ENCODE peak calls at places on chromosomes 5 and 9, in six cellular contexts. One of them, this sample, is unnamed.

GRCh38 chr5:179765400-179765799 is 28.4 kb upstream of the LTC4S start:
- DNase-seq in mesendoderm: peak; percentile 44
- DNase-seq in IMR-90: peak; percentile 85
- DNase-seq in neuronal stem cell: no peak
- DNase-seq in H1: no peak
- DNase-seq in mesenchymal stem cell: peak; percentile 97
- DNase-seq in this sample: no peak

GRCh38 chr9:77162366-77162765 is 15.0 kb upstream of the VPS13A start:
- DNase-seq in mesendoderm: no peak
- DNase-seq in IMR-90: no peak
- DNase-seq in neuronal stem cell: no peak
- DNase-seq in H1: no peak
- DNase-seq in mesenchymal stem cell: no peak
- DNase-seq in this sample: no peak

GRCh38 chr9:82498918-82499317 is 510.3 kb downstream of the SPATA31D1 start:
- DNase-seq in mesendoderm: no peak
- DNase-seq in IMR-90: no peak
- DNase-seq in neuronal stem cell: no peak
- DNase-seq in H1: no peak
- DNase-seq in mesenchymal stem cell: no peak
- DNase-seq in this sample: no peak

GRCh38 chr5:127876384-127876783 is 173.2 kb downstream of the CCDC192 start:
- DNase-seq in mesendoderm: no peak
- DNase-seq in IMR-90: no peak
- DNase-seq in neuronal stem cell: no peak
- DNase-seq in H1: no peak
- DNase-seq in mesenchymal stem cell: no peak
- DNase-seq in this sample: no peak

GRCh38 chr5:145834554-145834916 is 607 bp downstream of the PRELID2 start:
- DNase-seq in mesendoderm: no peak
- DNase-seq in IMR-90: no peak
- DNase-seq in neuronal stem cell: no peak
- DNase-seq in H1: no peak
- DNase-seq in mesenchymal stem cell: no peak
- DNase-seq in this sample: no peak

GRCh38 chr9:83011611-83012010 is 51.3 kb downstream of the RASEF start:
- DNase-seq in mesendoderm: no peak
- DNase-seq in IMR-90: peak; percentile 72
- DNase-seq in neuronal stem cell: no peak
- DNase-seq in H1: no peak
- DNase-seq in mesenchymal stem cell: no peak
- DNase-seq in this sample: no peak

GRCh38 chr9:92734931-92735906 is 29.4 kb downstream of the BICD2 start:
- DNase-seq in mesendoderm: no peak
- DNase-seq in IMR-90: no peak
- DNase-seq in neuronal stem cell: no peak
- DNase-seq in H1: no peak
- DNase-seq in mesenchymal stem cell: no peak
- DNase-seq in this sample: peak; percentile 23

GRCh38 chr9:18819418-18819817 is 213.6 kb downstream of the SAXO1 start:
- DNase-seq in mesendoderm: no peak
- DNase-seq in IMR-90: no peak
- DNase-seq in neuronal stem cell: no peak
- DNase-seq in H1: no peak
- DNase-seq in mesenchymal stem cell: no peak
- DNase-seq in this sample: no peak

GRCh38 chr5:61332369-61332745 is 299 bp downstream of the ZSWIM6 start:
- DNase-seq in mesendoderm: peak; percentile 43
- DNase-seq in IMR-90: no peak
- DNase-seq in neuronal stem cell: peak; percentile 40
- DNase-seq in H1: no peak
- DNase-seq in mesenchymal stem cell: peak; percentile 28
- DNase-seq in this sample: no peak

GRCh38 chr9:72661401-72662135 is 140.2 kb downstream of the TMC1 start:
- DNase-seq in mesendoderm: no peak
- DNase-seq in IMR-90: peak; percentile 64
- DNase-seq in neuronal stem cell: no peak
- DNase-seq in H1: no peak
- DNase-seq in mesenchymal stem cell: no peak
- DNase-seq in this sample: no peak

GRCh38 chr5:58241383-58241782 is 218.5 kb downstream of the PLK2 start:
- DNase-seq in mesendoderm: no peak
- DNase-seq in IMR-90: peak; percentile 20
- DNase-seq in neuronal stem cell: no peak
- DNase-seq in H1: no peak
- DNase-seq in mesenchymal stem cell: no peak
- DNase-seq in this sample: no peak

GRCh38 chr9:76658510-76659231 is 105.6 kb upstream of the PCA3 start:
- DNase-seq in mesendoderm: peak; percentile 79
- DNase-seq in IMR-90: peak; percentile 76
- DNase-seq in neuronal stem cell: no peak
- DNase-seq in H1: no peak
- DNase-seq in mesenchymal stem cell: peak; percentile 78
- DNase-seq in this sample: no peak

GRCh38 chr5:131423056-131423455 is 159.2 kb downstream of the CDC42SE2 start:
- DNase-seq in mesendoderm: peak; percentile 35
- DNase-seq in IMR-90: peak; percentile 27
- DNase-seq in neuronal stem cell: no peak
- DNase-seq in H1: no peak
- DNase-seq in mesenchymal stem cell: peak; percentile 28
- DNase-seq in this sample: no peak

GRCh38 chr9:122338989-122339388 is 31.8 kb upstream of the PTGS1 start:
- DNase-seq in mesendoderm: no peak
- DNase-seq in IMR-90: no peak
- DNase-seq in neuronal stem cell: no peak
- DNase-seq in H1: no peak
- DNase-seq in mesenchymal stem cell: no peak
- DNase-seq in this sample: no peak

GRCh38 chr9:133708770-133709611 is 29.2 kb downstream of the SARDH start:
- DNase-seq in mesendoderm: no peak
- DNase-seq in IMR-90: no peak
- DNase-seq in neuronal stem cell: no peak
- DNase-seq in H1: no peak
- DNase-seq in mesenchymal stem cell: no peak
- DNase-seq in this sample: no peak

GRCh38 chr9:89696780-89697179 is 92.0 kb downstream of the GADD45G start:
- DNase-seq in mesendoderm: no peak
- DNase-seq in IMR-90: no peak
- DNase-seq in neuronal stem cell: no peak
- DNase-seq in H1: no peak
- DNase-seq in mesenchymal stem cell: no peak
- DNase-seq in this sample: no peak

GRCh38 chr9:120755827-120756434 is 37.3 kb downstream of the FBXW2 start:
- DNase-seq in mesendoderm: peak; percentile 57
- DNase-seq in IMR-90: peak; percentile 34
- DNase-seq in neuronal stem cell: peak; percentile 71
- DNase-seq in H1: peak; percentile 13
- DNase-seq in mesenchymal stem cell: peak; percentile 60
- DNase-seq in this sample: peak; percentile 50

GRCh38 chr5:124881333-124881732 is 134.9 kb upstream of the ZNF608 start:
- DNase-seq in mesendoderm: no peak
- DNase-seq in IMR-90: no peak
- DNase-seq in neuronal stem cell: no peak
- DNase-seq in H1: no peak
- DNase-seq in mesenchymal stem cell: no peak
- DNase-seq in this sample: no peak

GRCh38 chr9:105994970-105995369 is 300.6 kb downstream of the TMEM38B start:
- DNase-seq in mesendoderm: peak; percentile 64
- DNase-seq in IMR-90: no peak
- DNase-seq in neuronal stem cell: no peak
- DNase-seq in H1: no peak
- DNase-seq in mesenchymal stem cell: peak; percentile 26
- DNase-seq in this sample: no peak

GRCh38 chr5:74851026-74851425 is 15.2 kb downstream of the FAM169A start:
- DNase-seq in mesendoderm: no peak
- DNase-seq in IMR-90: no peak
- DNase-seq in neuronal stem cell: no peak
- DNase-seq in H1: no peak
- DNase-seq in mesenchymal stem cell: no peak
- DNase-seq in this sample: no peak

GRCh38 chr9:79377315-79377855 is 194.4 kb upstream of the TLE4 start:
- DNase-seq in mesendoderm: no peak
- DNase-seq in IMR-90: peak; percentile 54
- DNase-seq in neuronal stem cell: no peak
- DNase-seq in H1: no peak
- DNase-seq in mesenchymal stem cell: peak; percentile 11
- DNase-seq in this sample: no peak

GRCh38 chr5:176849611-176850227 is 39.4 kb downstream of the UNC5A start:
- DNase-seq in mesendoderm: no peak
- DNase-seq in IMR-90: no peak
- DNase-seq in neuronal stem cell: no peak
- DNase-seq in H1: no peak
- DNase-seq in mesenchymal stem cell: no peak
- DNase-seq in this sample: no peak

GRCh38 chr5:1144089-1144488 is 32.2 kb upstream of the SLC12A7 start:
- DNase-seq in mesendoderm: no peak
- DNase-seq in IMR-90: no peak
- DNase-seq in neuronal stem cell: no peak
- DNase-seq in H1: no peak
- DNase-seq in mesenchymal stem cell: no peak
- DNase-seq in this sample: no peak

GRCh38 chr5:56910123-56910951 is 941 bp downstream of the SETD9 start:
- DNase-seq in mesendoderm: peak; percentile 60
- DNase-seq in IMR-90: no peak
- DNase-seq in neuronal stem cell: no peak
- DNase-seq in H1: no peak
- DNase-seq in mesenchymal stem cell: no peak
- DNase-seq in this sample: no peak

GRCh38 chr5:56909294-56910122 is at the start of gene SETD9:
- DNase-seq in mesendoderm: peak; percentile 98
- DNase-seq in IMR-90: peak; percentile 96
- DNase-seq in neuronal stem cell: peak; percentile 97
- DNase-seq in H1: peak; percentile 95
- DNase-seq in mesenchymal stem cell: peak; percentile 97
- DNase-seq in this sample: peak; percentile 99

GRCh38 chr5:56914678-56915077 is 5.3 kb downstream of the SETD9 start:
- DNase-seq in mesendoderm: no peak
- DNase-seq in IMR-90: no peak
- DNase-seq in neuronal stem cell: no peak
- DNase-seq in H1: no peak
- DNase-seq in mesenchymal stem cell: no peak
- DNase-seq in this sample: no peak

GRCh38 chr5:56913766-56914165 is 4.4 kb downstream of the SETD9 start:
- DNase-seq in mesendoderm: no peak
- DNase-seq in IMR-90: no peak
- DNase-seq in neuronal stem cell: no peak
- DNase-seq in H1: no peak
- DNase-seq in mesenchymal stem cell: no peak
- DNase-seq in this sample: no peak

DNA sequence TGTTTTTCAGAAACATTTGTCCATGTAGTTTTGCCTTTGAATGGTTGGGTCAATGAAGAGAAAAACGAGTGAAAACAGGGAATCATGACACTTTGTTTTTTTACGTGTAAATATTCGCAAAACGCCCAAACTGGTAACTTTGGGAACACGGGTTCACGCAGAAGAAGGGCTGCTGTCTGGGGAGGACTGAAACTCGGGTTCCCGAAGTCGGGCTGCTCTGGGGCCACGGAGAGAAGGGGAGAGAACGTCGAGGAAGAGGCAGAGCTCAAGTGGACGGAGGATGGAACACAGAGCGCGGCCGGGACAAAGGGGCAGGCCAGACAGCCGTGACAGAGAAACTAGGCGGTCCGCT is 478 bp upstream of the SETD9 start:
- DNase-seq in mesendoderm: no peak
- DNase-seq in IMR-90: no peak
- DNase-seq in neuronal stem cell: peak; percentile 14
- DNase-seq in H1: peak; percentile 7
- DNase-seq in mesenchymal stem cell: no peak
- DNase-seq in this sample: no peak
- H2BK5ac ChIP-seq in mesendoderm: no peak overlapping the region
- H2BK5ac ChIP-seq in IMR-90: peak overlapping the region; percentile 53
- H2BK5ac ChIP-seq in neuronal stem cell: peak overlapping the region; percentile 93
- H2BK5ac ChIP-seq in H1: peak overlapping the region; percentile 96
- H2BK5ac ChIP-seq in mesenchymal stem cell: peak overlapping the region; percentile 15
- H2BK5ac ChIP-seq in this sample: peak overlapping the region; percentile 47

GRCh38 chr5:150352531-150353394 is 4.7 kb upstream of the TCOF1 start:
- DNase-seq in mesendoderm: no peak
- DNase-seq in IMR-90: peak; percentile 30
- DNase-seq in neuronal stem cell: no peak
- DNase-seq in H1: peak; percentile 17
- DNase-seq in mesenchymal stem cell: no peak
- DNase-seq in this sample: no peak
- H2BK15ac ChIP-seq in mesendoderm: no peak overlapping the region
- H2BK15ac ChIP-seq in IMR-90: no peak overlapping the region
- H2BK15ac ChIP-seq in neuronal stem cell: no peak overlapping the region
- H2BK15ac ChIP-seq in H1: no peak overlapping the region
- H2BK15ac ChIP-seq in mesenchymal stem cell: no peak overlapping the region
- H2BK15ac ChIP-seq in this sample: no peak overlapping the region

GRCh38 chr5:172283020-172283861 is at the start of gene UBTD2:
- DNase-seq in mesendoderm: peak; percentile 86
- DNase-seq in IMR-90: peak; percentile 70
- DNase-seq in neuronal stem cell: peak; percentile 75
- DNase-seq in H1: no peak
- DNase-seq in mesenchymal stem cell: peak; percentile 86
- DNase-seq in this sample: peak; percentile 82

GRCh38 chr5:172285226-172286143 is 1.9 kb upstream of the UBTD2 start:
- DNase-seq in mesendoderm: peak; percentile 60
- DNase-seq in IMR-90: no peak
- DNase-seq in neuronal stem cell: no peak
- DNase-seq in H1: no peak
- DNase-seq in mesenchymal stem cell: no peak
- DNase-seq in this sample: no peak

GRCh38 chr5:172284275-172284971 is 859 bp upstream of the UBTD2 start:
- DNase-seq in mesendoderm: peak; percentile 65
- DNase-seq in IMR-90: no peak
- DNase-seq in neuronal stem cell: no peak
- DNase-seq in H1: no peak
- DNase-seq in mesenchymal stem cell: no peak
- DNase-seq in this sample: no peak

GRCh38 chr5:172282277-172283019 is 1.1 kb downstream of the UBTD2 start:
- DNase-seq in mesendoderm: no peak
- DNase-seq in IMR-90: peak; percentile 33
- DNase-seq in neuronal stem cell: no peak
- DNase-seq in H1: no peak
- DNase-seq in mesenchymal stem cell: no peak
- DNase-seq in this sample: no peak

DNA sequence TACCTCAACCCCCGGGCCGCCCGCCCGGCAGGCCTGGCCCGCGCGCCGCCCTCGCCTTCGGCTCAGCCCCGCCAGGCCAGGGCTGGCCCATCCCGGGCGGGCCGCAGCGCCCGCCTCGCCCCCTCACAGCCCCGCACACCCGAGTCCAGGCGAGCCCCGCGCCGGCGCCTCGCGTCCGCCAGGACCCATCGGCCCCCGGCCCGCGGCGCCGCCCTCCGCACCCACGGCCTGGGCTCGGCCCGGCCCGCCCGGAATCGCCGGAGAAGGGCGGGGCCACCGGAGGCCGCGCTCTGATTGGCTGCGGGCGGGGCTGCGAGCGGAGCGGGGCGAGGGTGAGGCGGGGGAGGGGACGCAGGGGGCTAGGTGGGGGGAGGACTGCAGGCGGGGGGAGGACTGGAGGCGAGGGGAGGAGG is 304 bp upstream of the UBTD2 start:
- DNase-seq in mesendoderm: peak; percentile 92
- DNase-seq in IMR-90: peak; percentile 74
- DNase-seq in neuronal stem cell: peak; percentile 82
- DNase-seq in H1: no peak
- DNase-seq in mesenchymal stem cell: peak; percentile 82
- DNase-seq in this sample: peak; percentile 87
- H2BK5ac ChIP-seq in mesendoderm: peak overlapping the region; percentile 73
- H2BK5ac ChIP-seq in IMR-90: peak overlapping the region; percentile 96
- H2BK5ac ChIP-seq in neuronal stem cell: peak overlapping the region; percentile 96
- H2BK5ac ChIP-seq in H1: peak overlapping the region; percentile 90
- H2BK5ac ChIP-seq in mesenchymal stem cell: peak overlapping the region; percentile 86
- H2BK5ac ChIP-seq in this sample: no peak overlapping the region

GRCh38 chr5:110275878-110276277 is 450.6 kb downstream of the TMEM232 start:
- DNase-seq in mesendoderm: no peak
- DNase-seq in IMR-90: no peak
- DNase-seq in neuronal stem cell: no peak
- DNase-seq in H1: no peak
- DNase-seq in mesenchymal stem cell: no peak
- DNase-seq in this sample: no peak
- H2BK15ac ChIP-seq in mesendoderm: no peak overlapping the region
- H2BK15ac ChIP-seq in IMR-90: no peak overlapping the region
- H2BK15ac ChIP-seq in neuronal stem cell: no peak overlapping the region
- H2BK15ac ChIP-seq in H1: no peak overlapping the region
- H2BK15ac ChIP-seq in mesenchymal stem cell: no peak overlapping the region
- H2BK15ac ChIP-seq in this sample: no peak overlapping the region

This sample was measured in H9.